ENCODE peak calls at places on chromosomes 12 and 14, in five cellular contexts. B is IMR-90, J is neuronal stem cell, M is neural progenitor cell, K is HCT116. L is an unnamed sample. For H3K36me3, the result is how much of the 10 kb centered on the place peaks cover.

GRCh38 chr12:124513297-124513867 is 54.0 kb downstream of the NCOR2 start:
- DNase-seq in M (peak), K (no peak), J (no peak), B (no peak), L (no peak)

GRCh38 chr12:62919827-62920226 is 15.1 kb downstream of the PPM1H start:
- DNase-seq in B (peak), J (no peak), M (no peak), K (no peak), L (peak)

GRCh38 chr12:130086248-130086647 is 76.0 kb upstream of the FZD10 start:
- DNase-seq in J (no peak), B (no peak), M (no peak), K (no peak), L (no peak)

GRCh38 chr12:31618228-31619025 is 27.5 kb upstream of the DENND5B start:
- DNase-seq in J (no peak), M (no peak), B (peak), K (no peak), L (no peak)

GRCh38 chr14:24232645-24233537 is at the start of gene GMPR2:
- DNase-seq in M (no peak), B (no peak), K (no peak), J (no peak), L (peak)

GRCh38 chr12:32690927-32691326 is 11.8 kb downstream of the DNM1L start:
- DNase-seq in J (no peak), M (no peak), K (no peak), B (no peak), L (no peak)

GRCh38 chr14:74548881-74549280 is 55.3 kb downstream of the ISCA2 start:
- DNase-seq in M (no peak), J (no peak), B (peak), K (no peak), L (peak)

GRCh38 chr12:104669851-104670337 is 213.1 kb downstream of the CHST11 start:
- DNase-seq in K (no peak), B (peak), M (no peak), J (no peak), L (no peak)

GRCh38 chr14:68584786-68585185 is 208.1 kb downstream of the ZFP36L1 start:
- DNase-seq in K (no peak), J (no peak), M (no peak), B (no peak), L (no peak)

GRCh38 chr12:60494249-60494648 is 898.4 kb downstream of the SLC16A7 start:
- DNase-seq in M (peak), B (peak), J (no peak), K (peak), L (peak)

GRCh38 chr12:131371580-131372475 is 339.1 kb upstream of the SFSWAP start:
- DNase-seq in K (no peak), M (no peak), J (no peak), B (no peak), L (no peak)

GRCh38 chr12:120971299-120972180 is 6.8 kb upstream of the HNF1A start:
- DNase-seq in K (peak), J (peak), B (peak), M (peak), L (peak)

GRCh38 chr12:121989951-121990647 is 31.6 kb upstream of the BCL7A start:
- DNase-seq in K (no peak), J (no peak), M (no peak), B (no peak), L (no peak)

GRCh38 chr12:123532808-123533649 is 490 bp downstream of the RILPL1 start:
- DNase-seq in J (peak), M (peak), K (no peak), B (peak), L (peak)

GRCh38 chr12:105765053-105766019 is 373.4 kb downstream of the NUAK1 start:
- DNase-seq in J (no peak), M (no peak), K (no peak), B (no peak), L (no peak)

GRCh38 chr12:103806807-103807206 is 34.2 kb downstream of the NT5DC3 start:
- DNase-seq in J (no peak), K (no peak), M (no peak), B (no peak), L (no peak)

GRCh38 chr12:53713516-53713915 is 13.7 kb downstream of the CALCOCO1 start:
- DNase-seq in K (no peak), M (no peak), J (no peak), B (no peak), L (no peak)

GRCh38 chr12:3743803-3744202 is 9.1 kb downstream of the CRACR2A start:
- DNase-seq in B (no peak), J (no peak), M (no peak), K (no peak), L (peak)

GRCh38 chr12:113007166-113007565 is 28.8 kb downstream of the OAS2 start:
- DNase-seq in M (no peak), B (peak), K (peak), J (no peak), L (peak)

GRCh38 chr14:31391977-31392503 is 28.3 kb downstream of the HEATR5A start:
- DNase-seq in B (no peak), K (no peak), J (no peak), M (no peak), L (no peak)

GRCh38 chr12:132852496-132852895 is 23.8 kb upstream of the GOLGA3 start:
- DNase-seq in B (no peak), K (no peak), M (no peak), J (no peak), L (no peak)

GRCh38 chr12:132861558-132861957 is 25.8 kb downstream of the CHFR start:
- DNase-seq in K (no peak), M (no peak), B (no peak), J (no peak), L (no peak)

GRCh38 chr12:132853285-132854092 is 24.8 kb upstream of the GOLGA3 start:
- DNase-seq in K (no peak), J (no peak), B (no peak), M (no peak), L (no peak)

GRCh38 chr12:132858727-132859266 is 28.6 kb downstream of the CHFR start:
- DNase-seq in K (no peak), J (no peak), B (no peak), M (no peak), L (no peak)

GRCh38 chr12:132856581-132856980 is 27.9 kb upstream of the GOLGA3 start:
- DNase-seq in J (no peak), B (no peak), M (no peak), K (no peak), L (no peak)
- H3K36me3 ChIP-seq in J (half or more), B (half or more), M (under half), K (under half), L (under half)

DNA sequence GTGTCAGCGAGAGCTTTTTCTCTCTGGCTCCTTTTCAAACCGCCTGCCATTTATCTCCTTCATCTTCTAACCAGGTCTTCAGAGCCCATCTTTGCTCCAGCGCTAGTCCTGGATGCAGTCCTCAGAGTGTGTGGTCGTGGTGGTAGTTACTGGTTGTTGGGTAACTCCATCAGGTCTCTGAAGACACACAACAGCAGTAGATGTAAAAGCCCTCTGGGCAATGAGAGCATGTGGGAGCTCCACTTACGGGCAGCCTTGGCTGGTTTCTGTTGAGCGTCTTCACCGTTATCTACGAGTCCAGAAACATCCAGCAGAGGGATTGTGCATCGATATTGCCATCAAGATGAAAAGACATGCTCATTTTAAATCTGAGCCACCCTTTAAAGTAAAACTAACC is 61.2 kb downstream of the FBXL14 start:
- DNase-seq in J (no peak), B (no peak), K (no peak), M (no peak), L (peak)
- H3K4me2 ChIP-seq in J (peak), B (no peak), K (no peak), M (peak), L (peak)

DNA sequence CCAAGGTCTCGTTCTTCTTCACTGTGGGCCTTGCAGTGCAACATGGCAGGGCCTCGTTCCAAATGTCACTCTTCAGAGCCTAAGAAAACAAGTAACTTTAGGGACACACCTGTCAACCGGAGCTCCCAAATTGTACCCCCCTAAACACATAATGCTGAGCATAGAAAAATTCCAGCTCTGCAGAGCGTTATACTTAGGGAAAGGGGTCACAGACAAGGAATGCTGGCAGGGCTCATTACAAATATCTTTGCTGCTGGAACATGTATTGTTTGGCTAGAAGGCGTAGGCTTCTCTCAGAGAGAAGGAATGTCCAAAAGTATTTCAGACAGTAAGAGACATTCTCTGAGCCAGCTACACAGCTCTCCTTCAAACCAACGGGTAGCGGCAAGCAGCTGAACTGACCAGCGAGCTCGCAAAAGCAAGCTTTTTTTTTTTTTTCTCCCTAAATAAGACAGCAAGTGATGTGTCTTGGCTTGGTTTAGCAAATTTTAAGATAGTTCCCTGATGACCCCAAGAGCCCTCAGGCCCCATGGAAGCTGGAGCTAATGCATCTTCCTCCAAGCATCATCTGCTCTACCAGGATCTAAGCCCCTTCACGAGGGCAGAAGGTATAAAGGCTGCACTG is 24.5 kb downstream of the SSH1 start:
- DNase-seq in M (no peak), B (peak), J (no peak), K (no peak), L (peak)
- H2AFZ ChIP-seq in M (no peak), B (no peak), J (no peak), K (no peak), L (no peak)

GRCh38 chr12:52259850-52260249 is 14.6 kb upstream of the KRT86 start:
- DNase-seq in K (no peak), J (no peak), B (no peak), M (no peak), L (no peak)
- H3K36me3 ChIP-seq in K (under half), J (under half), B (under half), M (under half), L (under half)

GRCh38 chr12:45223868-45224267 is 8.0 kb downstream of the ANO6 start:
- DNase-seq in B (no peak), K (no peak), J (no peak), M (no peak), L (no peak)
- H3K4me2 ChIP-seq in B (no peak), K (no peak), J (no peak), M (no peak), L (no peak)

L was measured in GM23248.